ENCODE peak calls at places on chromosomes 7 and 10, in four cellular contexts. J is hepatocyte, D is sciatic nerve, X is cardiac septum. O is an unnamed sample.
A peak's percentile ranks its signal among the peaks of the same experiment; 100 is the strongest.

GRCh38 chr10:28951484-28951883 is 274.2 kb downstream of the BAMBI start:
- DNase-seq in X (no peak), D (no peak), J (no peak), O (no peak)

GRCh38 chr10:84156768-84157167 is 16.8 kb upstream of the GPR15LG start:
- DNase-seq in J (no peak), D (no peak), X (peak; percentile 89), O (peak; percentile 58)

GRCh38 chr10:122122493-122122892 is 133.5 kb downstream of the TACC2 start:
- DNase-seq in J (no peak), X (no peak), D (no peak), O (no peak)

GRCh38 chr7:138891446-138891810 is 89.8 kb downstream of the KIAA1549 start:
- DNase-seq in J (peak; percentile 35), X (no peak), D (no peak), O (no peak)

GRCh38 chr7:155682484-155682883 is 38.0 kb downstream of the RBM33 start:
- DNase-seq in J (peak; percentile 61), D (no peak), X (no peak), O (no peak)

GRCh38 chr7:110830778-110831177 is 260.1 kb upstream of the LRRN3 start:
- DNase-seq in D (no peak), J (no peak), X (no peak), O (no peak)

GRCh38 chr10:126569513-126570447 is 100.7 kb downstream of the C10orf90 start:
- DNase-seq in X (no peak), D (no peak), J (peak; percentile 19), O (no peak)

GRCh38 chr7:7438851-7439250 is 96.8 kb downstream of the COL28A1 start:
- DNase-seq in D (no peak), X (no peak), J (peak; percentile 19), O (peak; percentile 97)

GRCh38 chr7:158791133-158791532 is 38.2 kb downstream of the ESYT2 start:
- DNase-seq in J (no peak), X (no peak), D (no peak), O (no peak)

GRCh38 chr7:3042861-3043489 is 692 bp downstream of the CARD11 start:
- DNase-seq in J (peak; percentile 55), D (no peak), X (peak; percentile 64), O (no peak)

GRCh38 chr10:12466701-12467100 is 117.4 kb downstream of the CAMK1D start:
- DNase-seq in X (no peak), D (no peak), J (no peak), O (peak; percentile 97)

GRCh38 chr10:33893502-33893901 is 559.0 kb upstream of the NRP1 start:
- DNase-seq in J (no peak), D (no peak), X (no peak), O (no peak)

GRCh38 chr10:93475227-93475626 is 6.9 kb downstream of the MYOF start:
- DNase-seq in D (no peak), X (no peak), J (no peak), O (peak; percentile 22)

GRCh38 chr7:128738570-128739047 is 550 bp upstream of the CALU start:
- DNase-seq in J (no peak), X (no peak), D (peak; percentile 61), O (no peak)

GRCh38 chr7:153385502-153385901 is 626.0 kb downstream of the ACTR3B start:
- DNase-seq in J (no peak), D (no peak), X (no peak), O (no peak)

GRCh38 chr10:60964257-60965235 is 20.6 kb upstream of the RHOBTB1 start:
- DNase-seq in X (peak; percentile 75), J (peak; percentile 85), D (peak; percentile 74), O (peak; percentile 91)

GRCh38 chr7:135385209-135385608 is 124.7 kb downstream of the CNOT4 start:
- DNase-seq in D (no peak), J (peak; percentile 29), X (no peak), O (no peak)

GRCh38 chr7:32335107-32335506 is 155.1 kb downstream of the LSM5 start:
- DNase-seq in J (no peak), X (no peak), D (no peak), O (peak; percentile 34)

GRCh38 chr7:88306590-88307048 is at the start of gene STEAP4:
- DNase-seq in X (peak; percentile 94), J (peak; percentile 85), D (peak; percentile 87), O (peak; percentile 81)

GRCh38 chr10:85547460-85548023 is 819.1 kb downstream of the GRID1 start:
- DNase-seq in D (no peak), J (no peak), X (no peak), O (peak; percentile 11)

GRCh38 chr7:148700693-148701092 is 2.0 kb downstream of the CUL1 start:
- DNase-seq in J (peak; percentile 56), X (no peak), D (no peak), O (peak; percentile 20)

GRCh38 chr7:129864042-129864441 is 88.7 kb downstream of the UBE2H start:
- DNase-seq in X (no peak), D (no peak), J (no peak), O (peak; percentile 10)

GRCh38 chr7:149286811-149287400 is 24.9 kb downstream of the ZNF783 start:
- DNase-seq in J (no peak), X (no peak), D (no peak), O (peak; percentile 35)

GRCh38 chr7:112067205-112067604 is 139.0 kb downstream of the DOCK4 start:
- DNase-seq in D (no peak), X (no peak), J (no peak), O (no peak)

GRCh38 chr10:74297389-74298080 is 146.5 kb downstream of the ADK start:
- DNase-seq in J (no peak), D (no peak), X (no peak), O (no peak)

GRCh38 chr10:10482613-10483012 is 535.1 kb upstream of the CELF2 start:
- DNase-seq in J (peak; percentile 9), D (no peak), X (no peak), O (no peak)